ENCODE peak calls at places on chromosomes 13 and 19, in ten cellular contexts. One of them, this sample, is unnamed.

GRCh38 chr19:45094707-45095106 is 1.7 kb downstream of the PPP1R37 start:
- DNase-seq in neural progenitor cell: no peak
- DNase-seq in ureter: no peak
- DNase-seq in stromal cell of bone marrow: no peak
- DNase-seq in Daoy: no peak
- DNase-seq in activated CD4-positive, alpha-beta T cell treated with anti-CD3 and anti-CD28 coated beads, Interleukin-2, amount 50 U/mL, for 24 hours: no peak
- DNase-seq in NB4: no peak
- DNase-seq in dorsolateral prefrontal cortex: no peak
- DNase-seq in glutamatergic neuron: no peak
- DNase-seq in stimulated activated CD8-positive, alpha-beta memory T cell treated with anti-CD3 and anti-CD28 coated beads, Interleukin-15, amount 100 ng/mL, for 24 hours: no peak
- DNase-seq in this sample: no peak

GRCh38 chr19:35885909-35886308 is 14.4 kb downstream of the NFKBID start:
- DNase-seq in dorsolateral prefrontal cortex: no peak
- DNase-seq in stimulated activated CD8-positive, alpha-beta memory T cell treated with anti-CD3 and anti-CD28 coated beads, Interleukin-15, amount 100 ng/mL, for 24 hours: no peak
- DNase-seq in activated CD4-positive, alpha-beta T cell treated with anti-CD3 and anti-CD28 coated beads, Interleukin-2, amount 50 U/mL, for 24 hours: no peak
- DNase-seq in stromal cell of bone marrow: no peak
- DNase-seq in glutamatergic neuron: no peak
- DNase-seq in NB4: no peak
- DNase-seq in ureter: no peak
- DNase-seq in neural progenitor cell: no peak
- DNase-seq in Daoy: no peak
- DNase-seq in this sample: no peak

GRCh38 chr19:14198384-14199376 is 7.3 kb downstream of the ADGRL1 start:
- DNase-seq in Daoy: peak; percentile 29
- DNase-seq in glutamatergic neuron: peak; percentile 32
- DNase-seq in stimulated activated CD8-positive, alpha-beta memory T cell treated with anti-CD3 and anti-CD28 coated beads, Interleukin-15, amount 100 ng/mL, for 24 hours: no peak
- DNase-seq in activated CD4-positive, alpha-beta T cell treated with anti-CD3 and anti-CD28 coated beads, Interleukin-2, amount 50 U/mL, for 24 hours: no peak
- DNase-seq in neural progenitor cell: no peak
- DNase-seq in ureter: no peak
- DNase-seq in NB4: peak; percentile 66
- DNase-seq in dorsolateral prefrontal cortex: no peak
- DNase-seq in stromal cell of bone marrow: no peak
- DNase-seq in this sample: no peak

GRCh38 chr13:42047561-42048322 is 706 bp upstream of the DGKH start:
- DNase-seq in ureter: peak; percentile 64
- DNase-seq in glutamatergic neuron: peak; percentile 47
- DNase-seq in stimulated activated CD8-positive, alpha-beta memory T cell treated with anti-CD3 and anti-CD28 coated beads, Interleukin-15, amount 100 ng/mL, for 24 hours: no peak
- DNase-seq in dorsolateral prefrontal cortex: peak; percentile 30
- DNase-seq in Daoy: peak; percentile 62
- DNase-seq in stromal cell of bone marrow: peak; percentile 36
- DNase-seq in NB4: peak; percentile 39
- DNase-seq in activated CD4-positive, alpha-beta T cell treated with anti-CD3 and anti-CD28 coated beads, Interleukin-2, amount 50 U/mL, for 24 hours: no peak
- DNase-seq in neural progenitor cell: peak; percentile 79
- DNase-seq in this sample: no peak

GRCh38 chr19:50413096-50413495 is 5.6 kb upstream of the SPIB start:
- DNase-seq in stimulated activated CD8-positive, alpha-beta memory T cell treated with anti-CD3 and anti-CD28 coated beads, Interleukin-15, amount 100 ng/mL, for 24 hours: no peak
- DNase-seq in stromal cell of bone marrow: no peak
- DNase-seq in Daoy: no peak
- DNase-seq in activated CD4-positive, alpha-beta T cell treated with anti-CD3 and anti-CD28 coated beads, Interleukin-2, amount 50 U/mL, for 24 hours: no peak
- DNase-seq in NB4: no peak
- DNase-seq in ureter: no peak
- DNase-seq in glutamatergic neuron: no peak
- DNase-seq in neural progenitor cell: no peak
- DNase-seq in dorsolateral prefrontal cortex: no peak
- DNase-seq in this sample: no peak

GRCh38 chr19:55418185-55418584 is 10.6 kb upstream of the UBE2S start:
- DNase-seq in stimulated activated CD8-positive, alpha-beta memory T cell treated with anti-CD3 and anti-CD28 coated beads, Interleukin-15, amount 100 ng/mL, for 24 hours: no peak
- DNase-seq in dorsolateral prefrontal cortex: peak; percentile 56
- DNase-seq in NB4: peak; percentile 72
- DNase-seq in neural progenitor cell: peak; percentile 86
- DNase-seq in stromal cell of bone marrow: peak; percentile 78
- DNase-seq in glutamatergic neuron: peak; percentile 60
- DNase-seq in activated CD4-positive, alpha-beta T cell treated with anti-CD3 and anti-CD28 coated beads, Interleukin-2, amount 50 U/mL, for 24 hours: peak; percentile 48
- DNase-seq in Daoy: peak; percentile 78
- DNase-seq in ureter: peak; percentile 62
- DNase-seq in this sample: peak; percentile 30

GRCh38 chr19:37470216-37470615 is 1.1 kb downstream of the ZNF570 start:
- DNase-seq in stromal cell of bone marrow: no peak
- DNase-seq in activated CD4-positive, alpha-beta T cell treated with anti-CD3 and anti-CD28 coated beads, Interleukin-2, amount 50 U/mL, for 24 hours: no peak
- DNase-seq in ureter: no peak
- DNase-seq in neural progenitor cell: no peak
- DNase-seq in NB4: no peak
- DNase-seq in glutamatergic neuron: no peak
- DNase-seq in dorsolateral prefrontal cortex: no peak
- DNase-seq in Daoy: no peak
- DNase-seq in stimulated activated CD8-positive, alpha-beta memory T cell treated with anti-CD3 and anti-CD28 coated beads, Interleukin-15, amount 100 ng/mL, for 24 hours: no peak
- DNase-seq in this sample: no peak

GRCh38 chr19:46076951-46077814 is 36.4 kb upstream of the IGFL4 start:
- DNase-seq in dorsolateral prefrontal cortex: peak; percentile 81
- DNase-seq in activated CD4-positive, alpha-beta T cell treated with anti-CD3 and anti-CD28 coated beads, Interleukin-2, amount 50 U/mL, for 24 hours: peak; percentile 31
- DNase-seq in stimulated activated CD8-positive, alpha-beta memory T cell treated with anti-CD3 and anti-CD28 coated beads, Interleukin-15, amount 100 ng/mL, for 24 hours: no peak
- DNase-seq in glutamatergic neuron: peak; percentile 78
- DNase-seq in stromal cell of bone marrow: peak; percentile 62
- DNase-seq in neural progenitor cell: peak; percentile 94
- DNase-seq in NB4: peak; percentile 89
- DNase-seq in Daoy: peak; percentile 87
- DNase-seq in ureter: peak; percentile 50
- DNase-seq in this sample: no peak

GRCh38 chr13:44170731-44171130 is 202.9 kb upstream of the SERP2 start:
- DNase-seq in ureter: no peak
- DNase-seq in stromal cell of bone marrow: no peak
- DNase-seq in Daoy: no peak
- DNase-seq in neural progenitor cell: no peak
- DNase-seq in glutamatergic neuron: no peak
- DNase-seq in dorsolateral prefrontal cortex: no peak
- DNase-seq in NB4: no peak
- DNase-seq in activated CD4-positive, alpha-beta T cell treated with anti-CD3 and anti-CD28 coated beads, Interleukin-2, amount 50 U/mL, for 24 hours: no peak
- DNase-seq in stimulated activated CD8-positive, alpha-beta memory T cell treated with anti-CD3 and anti-CD28 coated beads, Interleukin-15, amount 100 ng/mL, for 24 hours: no peak
- DNase-seq in this sample: no peak

GRCh38 chr19:12750851-12751250 is 740 bp upstream of the BEST2 start:
- DNase-seq in neural progenitor cell: no peak
- DNase-seq in stimulated activated CD8-positive, alpha-beta memory T cell treated with anti-CD3 and anti-CD28 coated beads, Interleukin-15, amount 100 ng/mL, for 24 hours: no peak
- DNase-seq in activated CD4-positive, alpha-beta T cell treated with anti-CD3 and anti-CD28 coated beads, Interleukin-2, amount 50 U/mL, for 24 hours: no peak
- DNase-seq in glutamatergic neuron: no peak
- DNase-seq in stromal cell of bone marrow: no peak
- DNase-seq in ureter: no peak
- DNase-seq in Daoy: peak; percentile 42
- DNase-seq in dorsolateral prefrontal cortex: no peak
- DNase-seq in NB4: no peak
- DNase-seq in this sample: no peak

GRCh38 chr13:42836930-42837329 is 55.5 kb downstream of the FAM216B start:
- DNase-seq in ureter: no peak
- DNase-seq in activated CD4-positive, alpha-beta T cell treated with anti-CD3 and anti-CD28 coated beads, Interleukin-2, amount 50 U/mL, for 24 hours: no peak
- DNase-seq in NB4: no peak
- DNase-seq in Daoy: no peak
- DNase-seq in dorsolateral prefrontal cortex: no peak
- DNase-seq in glutamatergic neuron: no peak
- DNase-seq in stimulated activated CD8-positive, alpha-beta memory T cell treated with anti-CD3 and anti-CD28 coated beads, Interleukin-15, amount 100 ng/mL, for 24 hours: no peak
- DNase-seq in stromal cell of bone marrow: peak; percentile 68
- DNase-seq in neural progenitor cell: peak; percentile 25
- DNase-seq in this sample: no peak

GRCh38 chr19:54478677-54479266 is 5.7 kb upstream of the CDC42EP5 start:
- DNase-seq in glutamatergic neuron: peak; percentile 44
- DNase-seq in stromal cell of bone marrow: peak; percentile 33
- DNase-seq in Daoy: peak; percentile 63
- DNase-seq in ureter: no peak
- DNase-seq in dorsolateral prefrontal cortex: no peak
- DNase-seq in activated CD4-positive, alpha-beta T cell treated with anti-CD3 and anti-CD28 coated beads, Interleukin-2, amount 50 U/mL, for 24 hours: no peak
- DNase-seq in neural progenitor cell: peak; percentile 93
- DNase-seq in NB4: peak; percentile 53
- DNase-seq in stimulated activated CD8-positive, alpha-beta memory T cell treated with anti-CD3 and anti-CD28 coated beads, Interleukin-15, amount 100 ng/mL, for 24 hours: no peak
- DNase-seq in this sample: no peak

GRCh38 chr19:15161028-15161984 is 39.5 kb downstream of the NOTCH3 start:
- DNase-seq in ureter: no peak
- DNase-seq in stimulated activated CD8-positive, alpha-beta memory T cell treated with anti-CD3 and anti-CD28 coated beads, Interleukin-15, amount 100 ng/mL, for 24 hours: no peak
- DNase-seq in NB4: peak; percentile 68
- DNase-seq in dorsolateral prefrontal cortex: no peak
- DNase-seq in stromal cell of bone marrow: no peak
- DNase-seq in Daoy: peak; percentile 60
- DNase-seq in activated CD4-positive, alpha-beta T cell treated with anti-CD3 and anti-CD28 coated beads, Interleukin-2, amount 50 U/mL, for 24 hours: no peak
- DNase-seq in neural progenitor cell: no peak
- DNase-seq in glutamatergic neuron: no peak
- DNase-seq in this sample: no peak

GRCh38 chr19:41166888-41167804 is 25.9 kb upstream of the CYP2S1 start:
- DNase-seq in Daoy: no peak
- DNase-seq in glutamatergic neuron: no peak
- DNase-seq in stimulated activated CD8-positive, alpha-beta memory T cell treated with anti-CD3 and anti-CD28 coated beads, Interleukin-15, amount 100 ng/mL, for 24 hours: no peak
- DNase-seq in activated CD4-positive, alpha-beta T cell treated with anti-CD3 and anti-CD28 coated beads, Interleukin-2, amount 50 U/mL, for 24 hours: no peak
- DNase-seq in stromal cell of bone marrow: no peak
- DNase-seq in ureter: no peak
- DNase-seq in NB4: no peak
- DNase-seq in neural progenitor cell: no peak
- DNase-seq in dorsolateral prefrontal cortex: no peak
- DNase-seq in this sample: no peak

GRCh38 chr13:106640515-106640914 is 72.6 kb upstream of the ARGLU1 start:
- DNase-seq in stimulated activated CD8-positive, alpha-beta memory T cell treated with anti-CD3 and anti-CD28 coated beads, Interleukin-15, amount 100 ng/mL, for 24 hours: no peak
- DNase-seq in glutamatergic neuron: no peak
- DNase-seq in Daoy: no peak
- DNase-seq in activated CD4-positive, alpha-beta T cell treated with anti-CD3 and anti-CD28 coated beads, Interleukin-2, amount 50 U/mL, for 24 hours: no peak
- DNase-seq in ureter: no peak
- DNase-seq in dorsolateral prefrontal cortex: no peak
- DNase-seq in neural progenitor cell: no peak
- DNase-seq in NB4: no peak
- DNase-seq in stromal cell of bone marrow: no peak
- DNase-seq in this sample: no peak

GRCh38 chr19:15296841-15297415 is 35.4 kb downstream of the BRD4 start:
- DNase-seq in stimulated activated CD8-positive, alpha-beta memory T cell treated with anti-CD3 and anti-CD28 coated beads, Interleukin-15, amount 100 ng/mL, for 24 hours: no peak
- DNase-seq in neural progenitor cell: no peak
- DNase-seq in activated CD4-positive, alpha-beta T cell treated with anti-CD3 and anti-CD28 coated beads, Interleukin-2, amount 50 U/mL, for 24 hours: no peak
- DNase-seq in stromal cell of bone marrow: no peak
- DNase-seq in Daoy: no peak
- DNase-seq in dorsolateral prefrontal cortex: no peak
- DNase-seq in ureter: no peak
- DNase-seq in NB4: no peak
- DNase-seq in glutamatergic neuron: no peak
- DNase-seq in this sample: no peak

GRCh38 chr19:2640563-2641331 is 61.7 kb downstream of the GNG7 start:
- DNase-seq in NB4: no peak
- DNase-seq in activated CD4-positive, alpha-beta T cell treated with anti-CD3 and anti-CD28 coated beads, Interleukin-2, amount 50 U/mL, for 24 hours: no peak
- DNase-seq in glutamatergic neuron: no peak
- DNase-seq in stimulated activated CD8-positive, alpha-beta memory T cell treated with anti-CD3 and anti-CD28 coated beads, Interleukin-15, amount 100 ng/mL, for 24 hours: no peak
- DNase-seq in neural progenitor cell: no peak
- DNase-seq in Daoy: no peak
- DNase-seq in dorsolateral prefrontal cortex: no peak
- DNase-seq in ureter: no peak
- DNase-seq in stromal cell of bone marrow: no peak
- DNase-seq in this sample: no peak

GRCh38 chr13:31950121-31950810 is 81.3 kb upstream of the FRY start:
- DNase-seq in glutamatergic neuron: no peak
- DNase-seq in Daoy: no peak
- DNase-seq in dorsolateral prefrontal cortex: no peak
- DNase-seq in stimulated activated CD8-positive, alpha-beta memory T cell treated with anti-CD3 and anti-CD28 coated beads, Interleukin-15, amount 100 ng/mL, for 24 hours: no peak
- DNase-seq in stromal cell of bone marrow: no peak
- DNase-seq in activated CD4-positive, alpha-beta T cell treated with anti-CD3 and anti-CD28 coated beads, Interleukin-2, amount 50 U/mL, for 24 hours: no peak
- DNase-seq in ureter: no peak
- DNase-seq in neural progenitor cell: no peak
- DNase-seq in NB4: peak; percentile 35
- DNase-seq in this sample: no peak

GRCh38 chr13:58341318-58341717 is 709.8 kb downstream of the PCDH17 start:
- DNase-seq in neural progenitor cell: no peak
- DNase-seq in dorsolateral prefrontal cortex: no peak
- DNase-seq in NB4: no peak
- DNase-seq in stimulated activated CD8-positive, alpha-beta memory T cell treated with anti-CD3 and anti-CD28 coated beads, Interleukin-15, amount 100 ng/mL, for 24 hours: no peak
- DNase-seq in activated CD4-positive, alpha-beta T cell treated with anti-CD3 and anti-CD28 coated beads, Interleukin-2, amount 50 U/mL, for 24 hours: no peak
- DNase-seq in ureter: no peak
- DNase-seq in Daoy: no peak
- DNase-seq in glutamatergic neuron: no peak
- DNase-seq in stromal cell of bone marrow: no peak
- DNase-seq in this sample: no peak

GRCh38 chr13:112877496-112877895 is 91.5 kb upstream of the MCF2L start:
- DNase-seq in neural progenitor cell: no peak
- DNase-seq in ureter: no peak
- DNase-seq in activated CD4-positive, alpha-beta T cell treated with anti-CD3 and anti-CD28 coated beads, Interleukin-2, amount 50 U/mL, for 24 hours: no peak
- DNase-seq in stromal cell of bone marrow: no peak
- DNase-seq in Daoy: no peak
- DNase-seq in dorsolateral prefrontal cortex: no peak
- DNase-seq in stimulated activated CD8-positive, alpha-beta memory T cell treated with anti-CD3 and anti-CD28 coated beads, Interleukin-15, amount 100 ng/mL, for 24 hours: no peak
- DNase-seq in glutamatergic neuron: peak; percentile 7
- DNase-seq in NB4: no peak
- DNase-seq in this sample: no peak

GRCh38 chr19:15595069-15595468 is 19.9 kb upstream of the CYP4F8 start:
- DNase-seq in Daoy: peak; percentile 45
- DNase-seq in neural progenitor cell: no peak
- DNase-seq in stimulated activated CD8-positive, alpha-beta memory T cell treated with anti-CD3 and anti-CD28 coated beads, Interleukin-15, amount 100 ng/mL, for 24 hours: no peak
- DNase-seq in glutamatergic neuron: no peak
- DNase-seq in ureter: no peak
- DNase-seq in NB4: peak; percentile 60
- DNase-seq in activated CD4-positive, alpha-beta T cell treated with anti-CD3 and anti-CD28 coated beads, Interleukin-2, amount 50 U/mL, for 24 hours: no peak
- DNase-seq in stromal cell of bone marrow: no peak
- DNase-seq in dorsolateral prefrontal cortex: no peak
- DNase-seq in this sample: no peak

GRCh38 chr19:18867199-18867598 is 28.8 kb downstream of the CERS1 start:
- DNase-seq in stimulated activated CD8-positive, alpha-beta memory T cell treated with anti-CD3 and anti-CD28 coated beads, Interleukin-15, amount 100 ng/mL, for 24 hours: no peak
- DNase-seq in neural progenitor cell: no peak
- DNase-seq in glutamatergic neuron: no peak
- DNase-seq in stromal cell of bone marrow: no peak
- DNase-seq in Daoy: no peak
- DNase-seq in activated CD4-positive, alpha-beta T cell treated with anti-CD3 and anti-CD28 coated beads, Interleukin-2, amount 50 U/mL, for 24 hours: no peak
- DNase-seq in dorsolateral prefrontal cortex: no peak
- DNase-seq in NB4: no peak
- DNase-seq in ureter: no peak
- DNase-seq in this sample: no peak

GRCh38 chr19:42226886-42227285 is 6.8 kb downstream of the ZNF526 start:
- DNase-seq in NB4: no peak
- DNase-seq in stromal cell of bone marrow: no peak
- DNase-seq in activated CD4-positive, alpha-beta T cell treated with anti-CD3 and anti-CD28 coated beads, Interleukin-2, amount 50 U/mL, for 24 hours: no peak
- DNase-seq in ureter: no peak
- DNase-seq in dorsolateral prefrontal cortex: no peak
- DNase-seq in stimulated activated CD8-positive, alpha-beta memory T cell treated with anti-CD3 and anti-CD28 coated beads, Interleukin-15, amount 100 ng/mL, for 24 hours: no peak
- DNase-seq in glutamatergic neuron: no peak
- DNase-seq in Daoy: no peak
- DNase-seq in neural progenitor cell: no peak
- DNase-seq in this sample: no peak

GRCh38 chr13:98939552-98940306 is 38.1 kb downstream of the DOCK9 start:
- DNase-seq in activated CD4-positive, alpha-beta T cell treated with anti-CD3 and anti-CD28 coated beads, Interleukin-2, amount 50 U/mL, for 24 hours: no peak
- DNase-seq in stromal cell of bone marrow: no peak
- DNase-seq in glutamatergic neuron: no peak
- DNase-seq in Daoy: no peak
- DNase-seq in dorsolateral prefrontal cortex: no peak
- DNase-seq in NB4: no peak
- DNase-seq in stimulated activated CD8-positive, alpha-beta memory T cell treated with anti-CD3 and anti-CD28 coated beads, Interleukin-15, amount 100 ng/mL, for 24 hours: no peak
- DNase-seq in neural progenitor cell: no peak
- DNase-seq in ureter: no peak
- DNase-seq in this sample: no peak

GRCh38 chr13:48094404-48094780 is 512 bp downstream of the MED4 start:
- DNase-seq in neural progenitor cell: peak; percentile 35
- DNase-seq in stimulated activated CD8-positive, alpha-beta memory T cell treated with anti-CD3 and anti-CD28 coated beads, Interleukin-15, amount 100 ng/mL, for 24 hours: no peak
- DNase-seq in dorsolateral prefrontal cortex: no peak
- DNase-seq in glutamatergic neuron: no peak
- DNase-seq in NB4: peak; percentile 30
- DNase-seq in stromal cell of bone marrow: no peak
- DNase-seq in ureter: no peak
- DNase-seq in activated CD4-positive, alpha-beta T cell treated with anti-CD3 and anti-CD28 coated beads, Interleukin-2, amount 50 U/mL, for 24 hours: no peak
- DNase-seq in Daoy: no peak
- DNase-seq in this sample: no peak

GRCh38 chr19:3098515-3099346 is 4.6 kb downstream of the GNA11 start:
- DNase-seq in dorsolateral prefrontal cortex: no peak
- DNase-seq in Daoy: no peak
- DNase-seq in stimulated activated CD8-positive, alpha-beta memory T cell treated with anti-CD3 and anti-CD28 coated beads, Interleukin-15, amount 100 ng/mL, for 24 hours: no peak
- DNase-seq in NB4: peak; percentile 22
- DNase-seq in activated CD4-positive, alpha-beta T cell treated with anti-CD3 and anti-CD28 coated beads, Interleukin-2, amount 50 U/mL, for 24 hours: no peak
- DNase-seq in ureter: peak; percentile 61
- DNase-seq in stromal cell of bone marrow: no peak
- DNase-seq in neural progenitor cell: no peak
- DNase-seq in glutamatergic neuron: no peak
- DNase-seq in this sample: no peak

GRCh38 chr13:102197193-102197592 is 204.7 kb downstream of the FGF14 start:
- DNase-seq in stromal cell of bone marrow: no peak
- DNase-seq in activated CD4-positive, alpha-beta T cell treated with anti-CD3 and anti-CD28 coated beads, Interleukin-2, amount 50 U/mL, for 24 hours: no peak
- DNase-seq in NB4: peak; percentile 17
- DNase-seq in glutamatergic neuron: no peak
- DNase-seq in Daoy: peak; percentile 19
- DNase-seq in stimulated activated CD8-positive, alpha-beta memory T cell treated with anti-CD3 and anti-CD28 coated beads, Interleukin-15, amount 100 ng/mL, for 24 hours: no peak
- DNase-seq in dorsolateral prefrontal cortex: no peak
- DNase-seq in neural progenitor cell: peak; percentile 28
- DNase-seq in ureter: no peak
- DNase-seq in this sample: no peak

GRCh38 chr13:39915418-39915817 is 260.0 kb downstream of the COG6 start:
- DNase-seq in stromal cell of bone marrow: no peak
- DNase-seq in dorsolateral prefrontal cortex: no peak
- DNase-seq in Daoy: no peak
- DNase-seq in stimulated activated CD8-positive, alpha-beta memory T cell treated with anti-CD3 and anti-CD28 coated beads, Interleukin-15, amount 100 ng/mL, for 24 hours: no peak
- DNase-seq in NB4: no peak
- DNase-seq in glutamatergic neuron: no peak
- DNase-seq in ureter: no peak
- DNase-seq in activated CD4-positive, alpha-beta T cell treated with anti-CD3 and anti-CD28 coated beads, Interleukin-2, amount 50 U/mL, for 24 hours: no peak
- DNase-seq in neural progenitor cell: no peak
- DNase-seq in this sample: no peak